ENCODE peak calls at places on chromosomes 16 and 17, in four cellular contexts. One of them, this sample, is unnamed.

GRCh38 chr16:50154369-50154947 is 1.4 kb downstream of the TENT4B start:
- DNase-seq in K562: peak; percentile 25
- DNase-seq in keratinocyte: no peak
- DNase-seq in IMR-90: no peak
- DNase-seq in this sample: peak; percentile 35

GRCh38 chr17:41913798-41914197 is 5.0 kb downstream of the ACLY start:
- DNase-seq in IMR-90: no peak
- DNase-seq in K562: no peak
- DNase-seq in keratinocyte: no peak
- DNase-seq in this sample: no peak

GRCh38 chr16:85566502-85567100 is 46.5 kb upstream of the GSE1 start:
- DNase-seq in K562: peak; percentile 98
- DNase-seq in IMR-90: no peak
- DNase-seq in keratinocyte: no peak
- DNase-seq in this sample: no peak

GRCh38 chr17:34011599-34011998 is 243.5 kb upstream of the CCL2 start:
- DNase-seq in keratinocyte: no peak
- DNase-seq in IMR-90: no peak
- DNase-seq in K562: no peak
- DNase-seq in this sample: no peak

GRCh38 chr17:9684955-9685621 is 39.8 kb downstream of the USP43 start:
- DNase-seq in IMR-90: no peak
- DNase-seq in keratinocyte: peak; percentile 11
- DNase-seq in K562: no peak
- DNase-seq in this sample: no peak

GRCh38 chr17:54172654-54173316 is 350.1 kb downstream of the KIF2B start:
- DNase-seq in K562: peak; percentile 12
- DNase-seq in IMR-90: no peak
- DNase-seq in keratinocyte: no peak
- DNase-seq in this sample: no peak

GRCh38 chr17:57458718-57459285 is 202.5 kb downstream of the MSI2 start:
- DNase-seq in keratinocyte: no peak
- DNase-seq in K562: no peak
- DNase-seq in IMR-90: no peak
- DNase-seq in this sample: no peak

GRCh38 chr16:718922-719321 is 2.0 kb upstream of the ANTKMT start:
- DNase-seq in K562: no peak
- DNase-seq in IMR-90: no peak
- DNase-seq in keratinocyte: no peak
- DNase-seq in this sample: no peak

GRCh38 chr17:74863420-74864296 is 4.0 kb upstream of the GRIN2C start:
- DNase-seq in IMR-90: no peak
- DNase-seq in keratinocyte: no peak
- DNase-seq in K562: no peak
- DNase-seq in this sample: no peak

GRCh38 chr16:85329059-85329812 is 217.0 kb upstream of the CIBAR2 start:
- DNase-seq in K562: no peak
- DNase-seq in IMR-90: peak; percentile 41
- DNase-seq in keratinocyte: no peak
- DNase-seq in this sample: peak; percentile 13

GRCh38 chr17:4301066-4301465 is 37.3 kb upstream of the ANKFY1 start:
- DNase-seq in keratinocyte: no peak
- DNase-seq in IMR-90: no peak
- DNase-seq in K562: no peak
- DNase-seq in this sample: no peak

GRCh38 chr17:60315650-60316049 is 76.3 kb downstream of the USP32 start:
- DNase-seq in keratinocyte: no peak
- DNase-seq in IMR-90: no peak
- DNase-seq in K562: peak; percentile 63
- DNase-seq in this sample: no peak

GRCh38 chr16:50985733-50986132 is 165.3 kb downstream of the SALL1 start:
- DNase-seq in keratinocyte: no peak
- DNase-seq in IMR-90: no peak
- DNase-seq in K562: no peak
- DNase-seq in this sample: no peak

GRCh38 chr17:79338589-79338988 is 264.0 kb downstream of the ENGASE start:
- DNase-seq in IMR-90: peak; percentile 9
- DNase-seq in K562: no peak
- DNase-seq in keratinocyte: no peak
- DNase-seq in this sample: no peak

GRCh38 chr16:85157372-85157771 is 45.1 kb upstream of the CIBAR2 start:
- DNase-seq in keratinocyte: no peak
- DNase-seq in K562: no peak
- DNase-seq in IMR-90: no peak
- DNase-seq in this sample: no peak

GRCh38 chr17:29195465-29196081 is 15.4 kb upstream of the MYO18A start:
- DNase-seq in keratinocyte: no peak
- DNase-seq in K562: no peak
- DNase-seq in IMR-90: no peak
- DNase-seq in this sample: no peak

GRCh38 chr17:31269178-31269577 is 27.9 kb downstream of the OMG start:
- DNase-seq in K562: no peak
- DNase-seq in IMR-90: no peak
- DNase-seq in keratinocyte: no peak
- DNase-seq in this sample: no peak

GRCh38 chr17:64240741-64241347 is 22.2 kb downstream of the TEX2 start:
- DNase-seq in IMR-90: peak; percentile 93
- DNase-seq in K562: peak; percentile 34
- DNase-seq in keratinocyte: no peak
- DNase-seq in this sample: peak; percentile 75

GRCh38 chr17:9475259-9475658 is 100.4 kb downstream of the STX8 start:
- DNase-seq in keratinocyte: no peak
- DNase-seq in IMR-90: no peak
- DNase-seq in K562: no peak
- DNase-seq in this sample: no peak

GRCh38 chr17:44213403-44214229 is 5.9 kb downstream of the UBTF start:
- DNase-seq in keratinocyte: no peak
- DNase-seq in K562: no peak
- DNase-seq in IMR-90: no peak
- DNase-seq in this sample: no peak

GRCh38 chr16:58515125-58515870 is at the start of gene SETD6:
- DNase-seq in IMR-90: peak; percentile 84
- DNase-seq in keratinocyte: peak; percentile 25
- DNase-seq in K562: peak; percentile 94
- DNase-seq in this sample: peak; percentile 90

GRCh38 chr16:35744716-35745115 is 2285.3 kb downstream of the TP53TG3F start:
- DNase-seq in K562: no peak
- DNase-seq in IMR-90: no peak
- DNase-seq in keratinocyte: peak; percentile 59
- DNase-seq in this sample: no peak

GRCh38 chr17:59329558-59330313 is 1.7 kb upstream of the YPEL2 start:
- DNase-seq in keratinocyte: no peak
- DNase-seq in K562: peak; percentile 77
- DNase-seq in IMR-90: peak; percentile 75
- DNase-seq in this sample: peak; percentile 96

GRCh38 chr16:54280751-54281150 is 5.8 kb downstream of the IRX3 start:
- DNase-seq in K562: no peak
- DNase-seq in keratinocyte: no peak
- DNase-seq in IMR-90: no peak
- DNase-seq in this sample: no peak

GRCh38 chr17:4728124-4728523 is 3.1 kb upstream of the MED11 start:
- DNase-seq in IMR-90: no peak
- DNase-seq in keratinocyte: no peak
- DNase-seq in K562: no peak
- DNase-seq in this sample: no peak

GRCh38 chr17:27944546-27945332 is 51.6 kb upstream of the LYRM9 start:
- DNase-seq in K562: no peak
- DNase-seq in keratinocyte: no peak
- DNase-seq in IMR-90: no peak
- DNase-seq in this sample: no peak

GRCh38 chr16:24771779-24772157 is 42.3 kb downstream of the TNRC6A start:
- DNase-seq in K562: no peak
- DNase-seq in IMR-90: peak; percentile 23
- DNase-seq in keratinocyte: no peak
- DNase-seq in this sample: no peak

GRCh38 chr17:50470451-50470850 is 1.8 kb upstream of the CHAD start:
- DNase-seq in IMR-90: no peak
- DNase-seq in K562: no peak
- DNase-seq in keratinocyte: no peak
- DNase-seq in this sample: no peak

GRCh38 chr16:75179208-75179607 is 27.8 kb downstream of the CTRB2 start:
- DNase-seq in keratinocyte: no peak
- DNase-seq in K562: no peak
- DNase-seq in IMR-90: no peak
- DNase-seq in this sample: no peak

GRCh38 chr17:44599298-44600175 is 42.3 kb downstream of the FZD2 start:
- DNase-seq in K562: peak; percentile 47
- DNase-seq in keratinocyte: no peak
- DNase-seq in IMR-90: peak; percentile 99
- DNase-seq in this sample: peak; percentile 96

GRCh38 chr17:348012-348411 is 4.6 kb downstream of the RPH3AL start:
- DNase-seq in K562: no peak
- DNase-seq in keratinocyte: no peak
- DNase-seq in IMR-90: no peak
- DNase-seq in this sample: no peak
- H3K9me1 ChIP-seq in K562: no peaks in the 10 kb centered on the region
- H3K9me1 ChIP-seq in keratinocyte: peaks cover 2% of the 10 kb centered on the region
- H3K9me1 ChIP-seq in IMR-90: no peaks in the 10 kb centered on the region
- H3K9me1 ChIP-seq in this sample: no peaks in the 10 kb centered on the region

GRCh38 chr17:11485336-11485735 is 112.9 kb upstream of the DNAH9 start:
- DNase-seq in IMR-90: no peak
- DNase-seq in keratinocyte: no peak
- DNase-seq in K562: no peak
- DNase-seq in this sample: no peak
- H3K4me1 ChIP-seq in IMR-90: no peaks in the 10 kb centered on the region
- H3K4me1 ChIP-seq in keratinocyte: no peaks in the 10 kb centered on the region
- H3K4me1 ChIP-seq in K562: no peaks in the 10 kb centered on the region
- H3K4me1 ChIP-seq in this sample: no peaks in the 10 kb centered on the region

GRCh38 chr16:15510992-15511391 is 76.6 kb downstream of the BMERB1 start:
- DNase-seq in IMR-90: no peak
- DNase-seq in keratinocyte: no peak
- DNase-seq in K562: no peak
- DNase-seq in this sample: no peak

GRCh38 chr16:15513169-15513568 is 78.8 kb downstream of the BMERB1 start:
- DNase-seq in IMR-90: no peak
- DNase-seq in keratinocyte: no peak
- DNase-seq in K562: no peak
- DNase-seq in this sample: no peak

GRCh38 chr16:15509593-15510520 is 75.5 kb downstream of the BMERB1 start:
- DNase-seq in K562: no peak
- DNase-seq in IMR-90: peak; percentile 60
- DNase-seq in keratinocyte: no peak
- DNase-seq in this sample: no peak

GRCh38 chr16:15509051-15509592 is 74.7 kb downstream of the BMERB1 start:
- DNase-seq in keratinocyte: no peak
- DNase-seq in K562: peak; percentile 45
- DNase-seq in IMR-90: no peak
- DNase-seq in this sample: no peak

DNA sequence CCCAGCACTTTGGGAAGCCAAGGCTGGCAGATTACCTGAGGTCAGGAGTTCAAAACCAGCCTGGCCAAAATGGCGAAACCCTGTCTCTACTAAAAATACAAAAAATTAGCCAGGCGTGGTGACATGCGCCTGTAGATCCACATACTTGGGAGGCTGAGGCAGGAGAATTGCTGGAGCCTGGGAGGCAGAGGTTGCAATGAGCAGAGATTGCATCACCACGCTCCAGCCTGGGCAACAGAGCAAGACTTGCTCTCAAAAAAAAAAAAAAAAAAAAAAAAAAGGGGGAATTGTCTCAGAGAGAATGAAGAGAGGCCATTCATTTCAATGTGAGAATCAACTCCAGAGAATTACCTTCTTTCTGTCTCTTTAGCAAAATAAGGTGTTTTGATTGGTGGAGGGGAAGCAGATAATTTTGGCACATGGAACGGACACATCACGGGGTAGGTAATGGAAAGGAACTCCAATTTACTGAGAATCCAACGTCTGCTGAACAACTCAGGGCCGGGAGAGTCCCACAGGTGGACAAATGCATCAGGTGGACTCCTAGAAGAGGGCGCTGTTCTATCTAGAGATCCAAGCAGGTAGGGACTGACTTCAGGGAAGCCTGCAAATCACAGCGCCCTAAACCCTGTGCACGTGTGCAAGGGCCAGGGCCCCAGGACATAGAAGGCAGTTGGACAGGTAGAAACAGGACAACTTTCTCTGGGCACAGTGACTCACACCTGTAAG is 77.5 kb downstream of the BMERB1 start:
- DNase-seq in keratinocyte: no peak
- DNase-seq in IMR-90: no peak
- DNase-seq in K562: no peak
- DNase-seq in this sample: no peak
- H3K9me1 ChIP-seq in keratinocyte: no peaks in the 10 kb centered on the region
- H3K9me1 ChIP-seq in IMR-90: peaks cover 9% of the 10 kb centered on the region
- H3K9me1 ChIP-seq in K562: no peaks in the 10 kb centered on the region
- H3K9me1 ChIP-seq in this sample: no peaks in the 10 kb centered on the region

GRCh38 chr16:88688013-88688778 is 1.9 kb upstream of the SNAI3 start:
- DNase-seq in keratinocyte: no peak
- DNase-seq in IMR-90: no peak
- DNase-seq in K562: peak; percentile 99
- DNase-seq in this sample: no peak
- H3K4me1 ChIP-seq in keratinocyte: peaks cover 14% of the 10 kb centered on the region
- H3K4me1 ChIP-seq in IMR-90: peaks cover 7% of the 10 kb centered on the region
- H3K4me1 ChIP-seq in K562: peaks cover 80% of the 10 kb centered on the region
- H3K4me1 ChIP-seq in this sample: no peaks in the 10 kb centered on the region

DNA sequence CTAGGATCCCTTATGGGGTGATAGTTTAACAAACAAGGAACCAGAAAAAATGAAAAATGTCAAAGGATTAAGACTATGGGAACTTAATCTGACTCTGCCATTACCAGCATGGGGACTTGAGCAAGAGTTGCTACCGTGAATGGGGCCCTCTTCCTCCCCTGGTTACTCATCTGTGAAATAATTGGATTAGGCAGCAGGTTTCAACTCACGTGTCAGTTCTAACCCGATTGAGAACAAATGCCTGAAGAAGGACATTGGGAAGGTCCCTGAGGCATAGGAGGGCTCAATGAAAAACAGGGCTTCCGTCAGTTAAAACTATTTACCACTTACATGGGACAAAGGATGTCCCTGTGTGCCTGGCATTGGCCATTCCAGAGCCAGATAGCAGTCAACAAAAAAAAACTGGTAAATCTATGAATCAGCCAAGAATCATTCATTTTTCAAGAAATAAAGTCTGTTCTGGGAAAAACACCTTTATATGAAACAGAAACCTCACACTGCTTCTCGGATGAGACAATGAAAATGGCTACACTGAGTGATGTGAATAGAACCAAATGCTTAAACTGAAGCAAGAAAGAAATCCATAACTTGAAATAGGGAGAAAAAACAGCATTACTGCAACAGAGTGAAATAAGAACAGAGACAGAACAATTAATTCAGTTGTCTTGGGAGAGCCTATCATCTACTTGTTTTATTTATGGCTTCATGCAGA is 104.3 kb downstream of the ADAMTS18 start:
- DNase-seq in K562: no peak
- DNase-seq in IMR-90: no peak
- DNase-seq in keratinocyte: no peak
- DNase-seq in this sample: no peak
- H3K9me1 ChIP-seq in K562: no peaks in the 10 kb centered on the region
- H3K9me1 ChIP-seq in IMR-90: no peaks in the 10 kb centered on the region
- H3K9me1 ChIP-seq in keratinocyte: no peaks in the 10 kb centered on the region
- H3K9me1 ChIP-seq in this sample: no peaks in the 10 kb centered on the region

This sample was measured in endothelial cell of umbilical vein.